ENCODE peak calls at places on chromosomes 12 and 14, in four cellular contexts. L is activated CD4-positive, alpha-beta T cell treated with anti-CD3 and anti-CD28 coated beads, Interleukin-2, amount 50 U/mL, for 1 hour; J is EH; N is heart right ventricle. M is an unnamed sample.

GRCh38 chr14:102930138-102930752 is 7.8 kb downstream of the AMN start:
- DNase-seq in L (no peak), J (peak), N (no peak), M (no peak)

GRCh38 chr12:58575281-58575680 is 345.0 kb downstream of the LRIG3 start:
- DNase-seq in L (no peak), J (peak), N (no peak), M (no peak)

GRCh38 chr12:3042394-3042793 is 34.8 kb upstream of the TSPAN9 start:
- DNase-seq in L (no peak), J (no peak), N (peak), M (no peak)

GRCh38 chr14:89902876-89903275 is 51.7 kb downstream of the EFCAB11 start:
- DNase-seq in L (no peak), J (no peak), N (no peak), M (no peak)

GRCh38 chr14:23929822-23930294 is 23.7 kb upstream of the DHRS4 start:
- DNase-seq in L (peak), J (peak), N (peak), M (peak)

GRCh38 chr12:7856516-7856915 is 16.2 kb downstream of the SLC2A14 start:
- DNase-seq in L (no peak), J (peak), N (no peak), M (no peak)

GRCh38 chr14:89357655-89358297 is 59.3 kb downstream of the FOXN3 start:
- DNase-seq in L (no peak), J (no peak), N (no peak), M (no peak)

GRCh38 chr14:49975799-49976198 is 82.9 kb downstream of the ARF6 start:
- DNase-seq in L (no peak), J (no peak), N (no peak), M (no peak)

GRCh38 chr12:116133609-116134214 is 143.8 kb downstream of the MED13L start:
- DNase-seq in L (no peak), J (peak), N (no peak), M (no peak)

GRCh38 chr14:43090380-43090779 is 1416.7 kb downstream of the FSCB start:
- DNase-seq in L (no peak), J (no peak), N (no peak), M (no peak)

GRCh38 chr14:36021030-36021422 is 155.5 kb downstream of the PTCSC3 start:
- DNase-seq in L (no peak), J (no peak), N (no peak), M (no peak)

GRCh38 chr12:122111070-122111750 is 32.7 kb downstream of the MLXIP start:
- DNase-seq in L (no peak), J (no peak), N (no peak), M (peak)

GRCh38 chr12:87967871-87968270 is 61.3 kb downstream of the C12orf50 start:
- DNase-seq in L (no peak), J (no peak), N (no peak), M (no peak)

GRCh38 chr12:73308079-73308478 is 1035.9 kb downstream of the TRHDE start:
- DNase-seq in L (no peak), J (no peak), N (no peak), M (no peak)

GRCh38 chr12:46153267-46153872 is 115.5 kb downstream of the SLC38A1 start:
- DNase-seq in L (no peak), J (peak), N (no peak), M (no peak)

GRCh38 chr14:101077511-101078074 is 174.1 kb upstream of the RTL1 start:
- DNase-seq in L (no peak), J (peak), N (no peak), M (peak)

GRCh38 chr12:90909069-90909676 is 45.8 kb downstream of the CCER1 start:
- DNase-seq in L (no peak), J (peak), N (no peak), M (peak)

GRCh38 chr12:47272412-47273190 is 192.8 kb upstream of the AMIGO2 start:
- DNase-seq in L (no peak), J (peak), N (no peak), M (no peak)

GRCh38 chr14:104352493-104353220 is 214.3 kb downstream of the KIF26A start:
- DNase-seq in L (no peak), J (no peak), N (no peak), M (no peak)

GRCh38 chr12:131894981-131895639 is 688 bp downstream of the ULK1 start:
- DNase-seq in L (no peak), J (no peak), N (no peak), M (no peak)

GRCh38 chr14:75660238-75660629 is 442 bp downstream of the ERG28 start:
- DNase-seq in L (no peak), J (no peak), N (no peak), M (no peak)

GRCh38 chr12:76007640-76008039 is 23.9 kb downstream of the PHLDA1 start:
- DNase-seq in L (no peak), J (no peak), N (no peak), M (no peak)

GRCh38 chr14:98101323-98101722 is 1170.7 kb downstream of the BCL11B start:
- DNase-seq in L (no peak), J (no peak), N (no peak), M (no peak)

GRCh38 chr12:89889051-89889450 is 180.4 kb upstream of the ATP2B1 start:
- DNase-seq in L (no peak), J (peak), N (no peak), M (no peak)

GRCh38 chr14:65412881-65413738 is 580 bp downstream of the FUT8 start:
- DNase-seq in L (peak), J (peak), N (no peak), M (peak)

GRCh38 chr14:94622653-94623421 is 10.6 kb downstream of the SERPINA3 start:
- DNase-seq in L (no peak), J (peak), N (no peak), M (no peak)

GRCh38 chr14:105525861-105526780 is at the start of gene TMEM121:
- DNase-seq in L (no peak), J (peak), N (no peak), M (no peak)

GRCh38 chr12:82953397-82953796 is 266.7 kb downstream of the TMTC2 start:
- DNase-seq in L (no peak), J (no peak), N (no peak), M (no peak)

GRCh38 chr12:127723236-127723635 is 543.7 kb upstream of the TMEM132C start:
- DNase-seq in L (no peak), J (no peak), N (no peak), M (no peak)

GRCh38 chr12:58233886-58234285 is 292.5 kb downstream of the ATP23 start:
- DNase-seq in L (no peak), J (no peak), N (no peak), M (no peak)

GRCh38 chr14:65032319-65032718 is 45.6 kb downstream of the FNTB start:
- DNase-seq in L (no peak), J (no peak), N (peak), M (no peak)

GRCh38 chr12:39902823-39903222 is 203.1 kb downstream of the SLC2A13 start:
- DNase-seq in L (no peak), J (no peak), N (no peak), M (no peak)